ENCODE peak calls at places on chromosomes 1 and 21, in four cellular contexts. One of them, this sample, is unnamed.

GRCh38 chr21:31667141-31667540 is 7.6 kb downstream of the SOD1 start:
- DNase-seq in stomach: no peak
- DNase-seq in mammary epithelial cell: no peak
- DNase-seq in cardiac muscle cell: no peak
- DNase-seq in this sample: peak

GRCh38 chr21:39736716-39737115 is 8.3 kb upstream of the IGSF5 start:
- DNase-seq in stomach: no peak
- DNase-seq in cardiac muscle cell: no peak
- DNase-seq in mammary epithelial cell: no peak
- DNase-seq in this sample: no peak

GRCh38 chr1:111436726-111437125 is 9.2 kb upstream of the OVGP1 start:
- DNase-seq in stomach: no peak
- DNase-seq in cardiac muscle cell: no peak
- DNase-seq in mammary epithelial cell: no peak
- DNase-seq in this sample: peak

GRCh38 chr1:243390315-243390875 is 134.6 kb downstream of the SDCCAG8 start:
- DNase-seq in mammary epithelial cell: no peak
- DNase-seq in stomach: no peak
- DNase-seq in cardiac muscle cell: no peak
- DNase-seq in this sample: no peak

GRCh38 chr1:1287288-1288110 is 7.3 kb downstream of the SCNN1D start:
- DNase-seq in mammary epithelial cell: no peak
- DNase-seq in stomach: no peak
- DNase-seq in cardiac muscle cell: no peak
- DNase-seq in this sample: no peak

GRCh38 chr1:46166521-46167462 is 8.1 kb upstream of the TSPAN1 start:
- DNase-seq in cardiac muscle cell: no peak
- DNase-seq in stomach: peak
- DNase-seq in mammary epithelial cell: no peak
- DNase-seq in this sample: no peak

GRCh38 chr21:38712076-38712475 is 93.7 kb upstream of the ETS2 start:
- DNase-seq in mammary epithelial cell: peak
- DNase-seq in cardiac muscle cell: peak
- DNase-seq in stomach: no peak
- DNase-seq in this sample: peak

GRCh38 chr1:185343306-185343705 is 26.3 kb upstream of the IVNS1ABP start:
- DNase-seq in mammary epithelial cell: no peak
- DNase-seq in cardiac muscle cell: no peak
- DNase-seq in stomach: no peak
- DNase-seq in this sample: no peak

GRCh38 chr1:206635983-206636354 is 633 bp downstream of the DYRK3 start:
- DNase-seq in cardiac muscle cell: no peak
- DNase-seq in mammary epithelial cell: peak
- DNase-seq in stomach: no peak
- DNase-seq in this sample: no peak

GRCh38 chr1:201649776-201650607 is 111.1 kb downstream of the NAV1 start:
- DNase-seq in cardiac muscle cell: peak
- DNase-seq in stomach: peak
- DNase-seq in mammary epithelial cell: no peak
- DNase-seq in this sample: peak

GRCh38 chr1:41650176-41650519 is 165.7 kb upstream of the EDN2 start:
- DNase-seq in cardiac muscle cell: no peak
- DNase-seq in stomach: no peak
- DNase-seq in mammary epithelial cell: no peak
- DNase-seq in this sample: no peak

GRCh38 chr1:205775717-205776056 is 405 bp upstream of the RAB29 start:
- DNase-seq in cardiac muscle cell: peak
- DNase-seq in mammary epithelial cell: peak
- DNase-seq in stomach: no peak
- DNase-seq in this sample: peak

GRCh38 chr1:52552236-52552504 is 722 bp downstream of the TUT4 start:
- DNase-seq in cardiac muscle cell: peak
- DNase-seq in stomach: peak
- DNase-seq in mammary epithelial cell: peak
- DNase-seq in this sample: peak

GRCh38 chr1:98126740-98127139 is 205.9 kb upstream of the DPYD start:
- DNase-seq in mammary epithelial cell: no peak
- DNase-seq in stomach: no peak
- DNase-seq in cardiac muscle cell: no peak
- DNase-seq in this sample: no peak

GRCh38 chr1:53927376-53927881 is 18.1 kb downstream of the IFT25 start:
- DNase-seq in mammary epithelial cell: no peak
- DNase-seq in stomach: no peak
- DNase-seq in cardiac muscle cell: no peak
- DNase-seq in this sample: no peak

GRCh38 chr21:45912611-45913415 is 68.8 kb upstream of the COL6A1 start:
- DNase-seq in mammary epithelial cell: no peak
- DNase-seq in stomach: no peak
- DNase-seq in cardiac muscle cell: no peak
- DNase-seq in this sample: no peak

GRCh38 chr21:21200103-21200938 is 202.1 kb downstream of the NCAM2 start:
- DNase-seq in cardiac muscle cell: peak
- DNase-seq in mammary epithelial cell: no peak
- DNase-seq in stomach: no peak
- DNase-seq in this sample: peak

GRCh38 chr1:201795066-201795465 is 33.9 kb upstream of the IPO9 start:
- DNase-seq in mammary epithelial cell: no peak
- DNase-seq in stomach: no peak
- DNase-seq in cardiac muscle cell: peak
- DNase-seq in this sample: no peak

GRCh38 chr1:39236971-39237370 is 32.5 kb downstream of the MACF1 start:
- DNase-seq in stomach: no peak
- DNase-seq in cardiac muscle cell: no peak
- DNase-seq in mammary epithelial cell: no peak
- DNase-seq in this sample: no peak

GRCh38 chr1:174265273-174265672 is 106.0 kb downstream of the RABGAP1L start:
- DNase-seq in cardiac muscle cell: no peak
- DNase-seq in stomach: no peak
- DNase-seq in mammary epithelial cell: no peak
- DNase-seq in this sample: no peak

GRCh38 chr1:203663820-203664219 is 37.2 kb downstream of the ATP2B4 start:
- DNase-seq in mammary epithelial cell: peak
- DNase-seq in cardiac muscle cell: no peak
- DNase-seq in stomach: no peak
- DNase-seq in this sample: peak

GRCh38 chr1:48869116-48869893 is 92.6 kb upstream of the BEND5 start:
- DNase-seq in mammary epithelial cell: peak
- DNase-seq in stomach: no peak
- DNase-seq in cardiac muscle cell: peak
- DNase-seq in this sample: peak

GRCh38 chr1:77975386-77975785 is 3.5 kb downstream of the FUBP1 start:
- DNase-seq in mammary epithelial cell: peak
- DNase-seq in stomach: no peak
- DNase-seq in cardiac muscle cell: no peak
- DNase-seq in this sample: peak

GRCh38 chr1:228986093-228986904 is 251.0 kb downstream of the RHOU start:
- DNase-seq in stomach: peak
- DNase-seq in cardiac muscle cell: peak
- DNase-seq in mammary epithelial cell: no peak
- DNase-seq in this sample: no peak

GRCh38 chr1:2344121-2344681 is 47.2 kb downstream of the MORN1 start:
- DNase-seq in stomach: no peak
- DNase-seq in mammary epithelial cell: peak
- DNase-seq in cardiac muscle cell: no peak
- DNase-seq in this sample: peak

GRCh38 chr1:22935450-22935849 is 37.2 kb downstream of the LACTBL1 start:
- DNase-seq in mammary epithelial cell: no peak
- DNase-seq in stomach: no peak
- DNase-seq in cardiac muscle cell: no peak
- DNase-seq in this sample: no peak

GRCh38 chr21:15003463-15004135 is 61.2 kb downstream of the NRIP1 start:
- DNase-seq in stomach: no peak
- DNase-seq in cardiac muscle cell: no peak
- DNase-seq in mammary epithelial cell: no peak
- DNase-seq in this sample: no peak

GRCh38 chr1:41382531-41383090 is 21.4 kb downstream of the FOXO6 start:
- DNase-seq in stomach: peak
- DNase-seq in cardiac muscle cell: peak
- DNase-seq in mammary epithelial cell: peak
- DNase-seq in this sample: no peak

GRCh38 chr1:193827516-193827915 is 641.1 kb upstream of the B3GALT2 start:
- DNase-seq in mammary epithelial cell: no peak
- DNase-seq in cardiac muscle cell: no peak
- DNase-seq in stomach: no peak
- DNase-seq in this sample: no peak

GRCh38 chr1:171434717-171435346 is 50.5 kb upstream of the PRRC2C start:
- DNase-seq in mammary epithelial cell: peak
- DNase-seq in stomach: no peak
- DNase-seq in cardiac muscle cell: peak
- DNase-seq in this sample: peak

GRCh38 chr1:25989860-25990650 is 7.8 kb downstream of the PAFAH2 start:
- DNase-seq in cardiac muscle cell: peak
- DNase-seq in mammary epithelial cell: no peak
- DNase-seq in stomach: no peak
- DNase-seq in this sample: no peak

GRCh38 chr1:25991937-25992688 is 5.8 kb downstream of the PAFAH2 start:
- DNase-seq in mammary epithelial cell: no peak
- DNase-seq in cardiac muscle cell: peak
- DNase-seq in stomach: no peak
- DNase-seq in this sample: peak

GRCh38 chr1:25992689-25993146 is 5.1 kb downstream of the PAFAH2 start:
- DNase-seq in stomach: no peak
- DNase-seq in mammary epithelial cell: no peak
- DNase-seq in cardiac muscle cell: no peak
- DNase-seq in this sample: no peak

GRCh38 chr1:25989440-25989839 is 8.4 kb downstream of the PAFAH2 start:
- DNase-seq in cardiac muscle cell: no peak
- DNase-seq in mammary epithelial cell: no peak
- DNase-seq in stomach: no peak
- DNase-seq in this sample: no peak

DNA sequence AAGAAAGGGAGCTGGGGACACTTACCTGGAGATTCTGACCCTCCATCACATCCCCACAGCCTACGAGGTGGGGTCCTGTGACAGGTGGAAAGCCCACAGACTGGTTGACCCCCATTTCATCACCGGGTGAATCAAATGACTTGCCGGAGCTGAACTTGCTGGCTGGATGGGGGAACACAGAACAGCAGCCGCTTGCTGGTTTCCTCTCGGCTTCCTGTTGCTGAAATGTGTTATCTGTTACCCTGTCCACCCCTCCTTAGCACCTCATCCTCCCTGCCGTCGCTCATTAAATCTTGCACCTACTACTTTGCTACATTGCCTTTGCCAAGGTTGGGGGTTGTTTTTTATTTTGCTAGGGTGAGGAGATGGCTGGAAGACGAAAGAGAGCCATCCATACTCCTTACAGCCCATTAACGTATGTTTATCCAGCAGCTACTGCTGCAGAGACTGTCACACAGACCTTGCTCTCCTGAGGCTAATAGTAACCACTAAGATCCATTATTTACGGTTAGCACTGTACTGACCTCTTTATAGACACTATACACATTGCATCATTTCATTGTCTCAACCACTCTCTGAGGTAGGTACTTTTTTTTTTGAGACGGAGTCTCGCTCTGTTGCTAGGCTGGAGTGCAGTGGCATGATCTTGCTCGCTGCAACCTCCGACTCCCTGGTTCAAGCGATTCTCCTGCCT is 7.0 kb downstream of the PAFAH2 start:
- DNase-seq in mammary epithelial cell: no peak
- DNase-seq in stomach: no peak
- DNase-seq in cardiac muscle cell: no peak
- DNase-seq in this sample: no peak
- H3K4me3 ChIP-seq in mammary epithelial cell: no peak
- H3K4me3 ChIP-seq in stomach: peak
- H3K4me3 ChIP-seq in cardiac muscle cell: no peak
- H3K4me3 ChIP-seq in this sample: no peak

GRCh38 chr1:119885903-119886783 is 10.2 kb downstream of the ADAM30 start:
- DNase-seq in stomach: peak
- DNase-seq in cardiac muscle cell: peak
- DNase-seq in mammary epithelial cell: no peak
- DNase-seq in this sample: peak
- TF ChIP-seq CTCF in stomach: peak
- TF ChIP-seq CTCF in cardiac muscle cell: peak
- TF ChIP-seq CTCF in mammary epithelial cell: peak
- TF ChIP-seq CTCF in this sample: peak

GRCh38 chr1:20685099-20685662 is 24.0 kb upstream of the DDOST start:
- DNase-seq in cardiac muscle cell: no peak
- DNase-seq in mammary epithelial cell: no peak
- DNase-seq in stomach: no peak
- DNase-seq in this sample: no peak
- H3K4me3 ChIP-seq in cardiac muscle cell: no peak
- H3K4me3 ChIP-seq in mammary epithelial cell: no peak
- H3K4me3 ChIP-seq in stomach: peak
- H3K4me3 ChIP-seq in this sample: no peak

GRCh38 chr1:47594627-47595026 is 156.8 kb downstream of the FOXD2 start:
- DNase-seq in mammary epithelial cell: no peak
- DNase-seq in stomach: no peak
- DNase-seq in cardiac muscle cell: no peak
- DNase-seq in this sample: no peak

GRCh38 chr1:47598357-47598756 is 160.5 kb downstream of the FOXD2 start:
- DNase-seq in stomach: no peak
- DNase-seq in cardiac muscle cell: no peak
- DNase-seq in mammary epithelial cell: no peak
- DNase-seq in this sample: no peak

GRCh38 chr1:47596328-47596727 is 158.5 kb downstream of the FOXD2 start:
- DNase-seq in stomach: no peak
- DNase-seq in mammary epithelial cell: no peak
- DNase-seq in cardiac muscle cell: no peak
- DNase-seq in this sample: no peak

GRCh38 chr1:47599777-47600176 is 161.9 kb downstream of the FOXD2 start:
- DNase-seq in cardiac muscle cell: no peak
- DNase-seq in stomach: no peak
- DNase-seq in mammary epithelial cell: no peak
- DNase-seq in this sample: no peak
- TF ChIP-seq CTCF in cardiac muscle cell: no peak
- TF ChIP-seq CTCF in stomach: no peak
- TF ChIP-seq CTCF in mammary epithelial cell: no peak
- TF ChIP-seq CTCF in this sample: no peak

DNA sequence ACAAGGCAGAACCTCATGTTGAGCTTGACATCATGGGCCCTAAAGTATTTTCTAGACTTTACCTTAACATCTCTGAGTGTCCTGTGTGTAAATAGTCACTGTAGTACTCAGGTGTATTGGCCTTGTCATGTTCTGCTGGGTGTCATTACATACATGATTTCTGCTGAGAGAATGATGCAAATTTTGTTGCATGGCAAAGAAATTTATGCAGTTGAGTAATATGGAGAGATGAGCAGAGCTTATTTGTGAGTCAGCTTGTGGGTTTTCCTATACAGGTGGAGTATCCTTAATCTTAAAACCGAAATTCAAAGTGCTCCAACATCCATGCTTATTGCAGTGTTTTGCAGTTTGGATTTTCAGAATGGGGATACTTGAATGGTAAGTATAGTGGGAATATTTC is 36.6 kb downstream of the RGL1 start:
- DNase-seq in cardiac muscle cell: no peak
- DNase-seq in mammary epithelial cell: peak
- DNase-seq in stomach: no peak
- DNase-seq in this sample: peak
- H3K4me3 ChIP-seq in cardiac muscle cell: no peak
- H3K4me3 ChIP-seq in mammary epithelial cell: no peak
- H3K4me3 ChIP-seq in stomach: no peak
- H3K4me3 ChIP-seq in this sample: no peak